ENCODE peak calls at places on chromosome X, in eight cellular contexts. P, N, Q, C, H, R, E and Z are unnamed samples.

GRCh38 chrX:44903107-44903506 is 30.1 kb downstream of the KDM6A start:
- DNase-seq in P (no peak), H (no peak), Q (peak), C (no peak), N (no peak), E (no peak), R (peak), Z (peak)

GRCh38 chrX:101918746-101919145 is 13.1 kb downstream of the ZMAT1 start:
- DNase-seq in R (no peak), N (no peak), C (no peak), P (no peak), H (no peak), E (no peak), Q (no peak), Z (no peak)

GRCh38 chrX:1468250-1468772 is 15.6 kb upstream of the ASMTL start:
- DNase-seq in C (no peak), E (peak), Q (peak), P (peak), R (peak), H (peak), N (peak), Z (no peak)

GRCh38 chrX:143378851-143379250 is 138.4 kb downstream of the SPANXN3 start:
- DNase-seq in C (no peak), Q (no peak), R (no peak), E (no peak), N (no peak), P (no peak), H (no peak), Z (no peak)

GRCh38 chrX:43493751-43494150 is 162.3 kb upstream of the MAOA start:
- DNase-seq in P (no peak), H (no peak), Q (no peak), R (no peak), E (no peak), C (no peak), N (no peak), Z (no peak)

GRCh38 chrX:133151320-133151719 is 54.4 kb upstream of the USP26 start:
- DNase-seq in N (no peak), E (no peak), Q (peak), P (no peak), H (no peak), C (no peak), R (no peak), Z (no peak)

GRCh38 chrX:1481636-1482529 is 29.2 kb upstream of the ASMTL start:
- DNase-seq in C (peak), E (peak), P (peak), H (peak), Q (peak), R (no peak), N (peak), Z (peak)

GRCh38 chrX:139224953-139225665 is 305.4 kb upstream of the F9 start:
- DNase-seq in H (no peak), N (no peak), R (no peak), P (no peak), C (no peak), E (no peak), Q (no peak), Z (no peak)

GRCh38 chrX:39874202-39874816 is 223.4 kb downstream of the BCOR start:
- DNase-seq in N (no peak), C (no peak), R (no peak), E (no peak), H (no peak), Q (no peak), P (no peak), Z (no peak)

GRCh38 chrX:127908369-127908768 is 143.8 kb downstream of the ACTRT1 start:
- DNase-seq in C (no peak), H (no peak), N (no peak), E (no peak), Q (no peak), R (no peak), P (no peak), Z (no peak)

GRCh38 chrX:100659431-100660137 is 15.6 kb downstream of the SRPX2 start:
- DNase-seq in N (no peak), C (no peak), Q (no peak), R (no peak), E (no peak), H (no peak), P (no peak), Z (no peak)

GRCh38 chrX:140190441-140191108 is 225.3 kb upstream of the CXorf66 start:
- DNase-seq in N (no peak), C (no peak), P (no peak), E (no peak), R (no peak), Q (no peak), H (no peak), Z (no peak)

GRCh38 chrX:20913760-20914159 is 460.5 kb upstream of the CNKSR2 start:
- DNase-seq in C (no peak), R (no peak), H (no peak), Q (peak), E (no peak), N (no peak), P (no peak), Z (no peak)

GRCh38 chrX:56729152-56729557 is at the start of gene NBDY:
- DNase-seq in H (no peak), C (peak), E (peak), R (peak), Q (peak), N (no peak), P (peak), Z (peak)

DNA sequence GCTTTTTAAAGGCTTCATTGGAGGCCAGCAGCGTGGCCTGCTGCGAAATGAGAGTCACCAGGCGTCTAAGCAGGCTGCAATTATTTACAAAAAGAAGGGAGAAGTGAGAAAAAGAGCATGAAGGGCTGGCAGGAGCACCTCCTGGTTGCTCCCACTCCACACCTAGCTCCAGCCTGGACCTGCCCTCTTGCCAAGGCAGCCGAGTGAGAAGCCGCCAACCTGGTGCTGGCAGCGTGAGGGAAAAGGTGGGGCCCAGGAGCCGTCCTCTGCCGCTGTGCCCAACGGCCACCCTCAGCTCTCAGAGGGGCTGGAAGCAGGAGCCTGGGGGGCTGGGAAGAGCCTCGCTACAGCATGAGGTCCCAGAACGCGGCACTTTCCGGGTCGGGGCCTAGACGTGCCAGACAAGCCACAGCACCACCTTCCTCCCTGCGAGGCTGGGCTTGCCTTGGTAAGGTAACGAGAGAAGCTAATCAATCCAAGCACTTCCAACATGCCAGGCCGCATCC is 16.3 kb downstream of the SLC6A8 start:
- DNase-seq in N (no peak), C (no peak), H (no peak), P (no peak), E (no peak), R (no peak), Q (no peak), Z (no peak)
- H3K27ac ChIP-seq in N (no peak), C (peak), H (no peak), P (no peak), E (peak), R (no peak), Q (no peak), Z (no peak)

GRCh38 chrX:110795645-110796510 is at the start of gene CHRDL1:
- DNase-seq in P (no peak), N (no peak), Q (peak), H (peak), E (no peak), C (peak), R (no peak), Z (no peak)
- H3K4me3 ChIP-seq in P (no peak), N (no peak), Q (peak), H (peak), E (peak), C (peak), R (peak), Z (peak)

GRCh38 chrX:24283122-24283789 is 30.6 kb downstream of the SUPT20HL2 start:
- DNase-seq in P (no peak), E (no peak), C (no peak), R (no peak), H (no peak), Q (peak), N (no peak), Z (no peak)
- H3K27ac ChIP-seq in P (no peak), E (no peak), C (no peak), R (no peak), H (no peak), Q (peak), N (no peak), Z (no peak)

GRCh38 chrX:46791927-46792825 is 33.3 kb upstream of the SLC9A7 start:
- DNase-seq in R (peak), H (no peak), P (no peak), E (no peak), N (no peak), C (no peak), Q (peak), Z (peak)
- H3K4me3 ChIP-seq in R (no peak), H (no peak), P (no peak), E (no peak), N (no peak), C (no peak), Q (peak), Z (no peak)

GRCh38 chrX:115606861-115607260 is 45.9 kb downstream of the PLS3 start:
- DNase-seq in R (no peak), E (no peak), Q (no peak), N (no peak), P (no peak), H (no peak), C (no peak), Z (no peak)

GRCh38 chrX:115598556-115598955 is 37.6 kb downstream of the PLS3 start:
- DNase-seq in N (no peak), E (no peak), P (no peak), H (no peak), R (no peak), Q (peak), C (no peak), Z (no peak)

GRCh38 chrX:115602729-115603389 is 41.9 kb downstream of the PLS3 start:
- DNase-seq in H (no peak), C (no peak), P (no peak), E (no peak), R (no peak), Q (peak), N (no peak), Z (no peak)

GRCh38 chrX:115602308-115602707 is 41.3 kb downstream of the PLS3 start:
- DNase-seq in H (no peak), E (no peak), R (no peak), C (no peak), P (no peak), Q (no peak), N (no peak), Z (no peak)

GRCh38 chrX:115603534-115604074 is 42.6 kb downstream of the PLS3 start:
- DNase-seq in R (no peak), E (no peak), H (no peak), Q (no peak), P (no peak), N (no peak), C (no peak), Z (no peak)
- H3K27ac ChIP-seq in R (peak), E (peak), H (peak), Q (peak), P (no peak), N (no peak), C (peak), Z (peak)

GRCh38 chrX:135436966-135437866 is 15.5 kb downstream of the SMIM10L2A start:
- DNase-seq in N (no peak), P (no peak), E (no peak), R (no peak), Q (no peak), H (no peak), C (no peak), Z (no peak)
- H3K4me3 ChIP-seq in N (no peak), P (no peak), E (no peak), R (no peak), Q (no peak), H (no peak), C (no peak), Z (no peak)

GRCh38 chrX:38004046-38004445 is 2.3 kb upstream of the SYTL5 start:
- DNase-seq in C (no peak), E (no peak), P (no peak), N (no peak), H (no peak), R (no peak), Q (no peak), Z (no peak)

GRCh38 chrX:38006778-38007177 is 425 bp downstream of the SYTL5 start:
- DNase-seq in E (no peak), P (no peak), C (no peak), H (no peak), N (no peak), Q (no peak), R (no peak), Z (no peak)

GRCh38 chrX:38006283-38006682 is at the start of gene SYTL5:
- DNase-seq in R (no peak), H (no peak), Q (no peak), C (no peak), N (no peak), P (no peak), E (no peak), Z (no peak)

GRCh38 chrX:38009641-38010040 is 3.3 kb downstream of the SYTL5 start:
- DNase-seq in Q (no peak), E (no peak), N (no peak), R (no peak), P (no peak), H (no peak), C (no peak), Z (no peak)

GRCh38 chrX:38008658-38009057 is 2.3 kb downstream of the SYTL5 start:
- DNase-seq in N (no peak), E (no peak), H (no peak), C (no peak), R (no peak), Q (no peak), P (no peak), Z (no peak)
- H3K27ac ChIP-seq in N (no peak), E (no peak), H (no peak), C (no peak), R (no peak), Q (no peak), P (no peak), Z (no peak)

GRCh38 chrX:69613946-69614345 is 2.0 kb upstream of the EDA start:
- DNase-seq in P (no peak), Q (no peak), C (no peak), R (no peak), E (no peak), H (no peak), N (no peak), Z (no peak)

GRCh38 chrX:69616520-69617203 is 749 bp downstream of the EDA start:
- DNase-seq in E (peak), H (peak), P (no peak), C (peak), Q (peak), R (no peak), N (no peak), Z (no peak)

GRCh38 chrX:69615323-69615722 is 590 bp upstream of the EDA start:
- DNase-seq in N (no peak), P (no peak), C (no peak), H (no peak), Q (no peak), R (no peak), E (no peak), Z (no peak)

GRCh38 chrX:69614896-69615295 is 1.0 kb upstream of the EDA start:
- DNase-seq in E (no peak), C (no peak), N (no peak), H (no peak), R (no peak), Q (no peak), P (no peak), Z (no peak)

GRCh38 chrX:69615779-69616519 is at the start of gene EDA:
- DNase-seq in E (peak), P (peak), N (peak), H (peak), R (peak), Q (peak), C (peak), Z (peak)
- H3K4me3 ChIP-seq in E (peak), P (peak), N (peak), H (peak), R (no peak), Q (peak), C (peak), Z (peak)

DNA sequence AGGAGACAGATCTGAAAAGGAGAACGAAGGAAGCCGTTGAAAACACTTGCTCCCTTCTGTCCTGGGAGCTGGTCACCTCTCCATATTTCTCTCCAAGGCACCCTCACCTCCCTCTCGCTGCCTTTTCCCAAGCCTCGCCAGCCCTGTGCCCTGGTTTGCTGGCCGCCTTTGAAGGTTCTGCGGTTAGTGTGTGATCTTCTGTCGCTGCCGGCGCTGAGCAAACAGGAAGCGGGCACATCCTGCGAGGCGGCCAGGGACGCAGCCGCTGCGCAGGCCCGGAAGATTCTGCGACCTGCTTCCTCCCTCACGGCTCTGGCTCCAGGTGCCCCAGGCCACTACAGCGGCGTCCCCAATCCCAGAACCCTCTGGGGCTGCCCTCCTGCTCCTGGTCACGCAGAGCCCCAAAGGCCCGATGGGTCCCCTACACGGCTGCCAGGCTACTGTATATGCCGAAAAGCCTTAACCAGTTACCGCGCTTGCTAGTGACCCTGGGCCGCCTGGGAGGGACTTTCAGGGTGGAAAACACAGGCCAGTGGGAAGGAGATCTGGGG is 2.5 kb upstream of the SASH3 start:
- DNase-seq in N (peak), Q (no peak), R (peak), H (peak), C (peak), E (no peak), P (peak), Z (no peak)
- H3K27ac ChIP-seq in N (peak), Q (no peak), R (no peak), H (no peak), C (peak), E (peak), P (peak), Z (no peak)